ENCODE peak calls at places on chromosome 2, in six cellular contexts. W, F, D, U, L and Y are unnamed samples.
A peak's percentile ranks its signal among the peaks of the same experiment; 100 is the strongest.

GRCh38 chr2:218275368-218276072 is 5.2 kb downstream of the PNKD start:
- DNase-seq in W (no peak), F (no peak), D (no peak), U (no peak), L (no peak), Y (no peak)

GRCh38 chr2:127361929-127362328 is 25.8 kb downstream of the MAP3K2 start:
- DNase-seq in W (peak; percentile 11), F (no peak), D (no peak), U (no peak), L (no peak), Y (no peak)

GRCh38 chr2:234289789-234290188 is 207.1 kb downstream of the ARL4C start:
- DNase-seq in W (peak; percentile 79), F (peak; percentile 6), D (peak; percentile 72), U (no peak), L (no peak), Y (no peak)

GRCh38 chr2:5479265-5479928 is 212.8 kb upstream of the SOX11 start:
- DNase-seq in W (no peak), F (no peak), D (no peak), U (no peak), L (no peak), Y (no peak)

GRCh38 chr2:12131975-12132374 is 385.5 kb downstream of the LPIN1 start:
- DNase-seq in W (peak; percentile 17), F (no peak), D (no peak), U (no peak), L (no peak), Y (no peak)

GRCh38 chr2:8616084-8616419 is 65.8 kb upstream of the ID2 start:
- DNase-seq in W (no peak), F (no peak), D (no peak), U (no peak), L (no peak), Y (no peak)

GRCh38 chr2:132670104-132670960 is at the start of gene LYPD1:
- DNase-seq in W (peak; percentile 32), F (no peak), D (no peak), U (no peak), L (no peak), Y (peak; percentile 42)

GRCh38 chr2:179302149-179302548 is 37.5 kb upstream of the SESTD1 start:
- DNase-seq in W (no peak), F (no peak), D (no peak), U (no peak), L (no peak), Y (no peak)

GRCh38 chr2:85668009-85668856 is at the start of gene SFTPB:
- DNase-seq in W (peak; percentile 60), F (no peak), D (no peak), U (no peak), L (no peak), Y (no peak)

GRCh38 chr2:226295123-226295522 is 504.5 kb downstream of the IRS1 start:
- DNase-seq in W (no peak), F (no peak), D (no peak), U (no peak), L (no peak), Y (no peak)

GRCh38 chr2:225895126-225895525 is 495.6 kb downstream of the NYAP2 start:
- DNase-seq in W (no peak), F (no peak), D (no peak), U (no peak), L (no peak), Y (no peak)

GRCh38 chr2:233122541-233122940 is 62.4 kb downstream of the INPP5D start:
- DNase-seq in W (no peak), F (no peak), D (no peak), U (no peak), L (no peak), Y (no peak)

GRCh38 chr2:28102455-28102874 is 211.9 kb downstream of the BABAM2 start:
- DNase-seq in W (peak; percentile 72), F (no peak), D (no peak), U (no peak), L (no peak), Y (no peak)

GRCh38 chr2:172431428-172431827 is 4.0 kb downstream of the ITGA6 start:
- DNase-seq in W (no peak), F (no peak), D (no peak), U (no peak), L (no peak), Y (peak; percentile 56)

GRCh38 chr2:11828933-11829323 is 82.5 kb downstream of the LPIN1 start:
- DNase-seq in W (no peak), F (no peak), D (no peak), U (no peak), L (no peak), Y (no peak)